ENCODE peak calls at places on chromosomes 12 and 14, in four cellular contexts. One of them, this sample, is unnamed. For H3K36me3, the result is how much of the 10 kb centered on the place peaks cover.

GRCh38 chr14:95432152-95433093 is 84.0 kb downstream of the SYNE3 start:
- DNase-seq in A673: peak
- DNase-seq in SJSA1: no peak
- DNase-seq in breast epithelium: no peak
- DNase-seq in this sample: no peak

GRCh38 chr12:100794441-100795192 is at the start of gene ANO4:
- DNase-seq in SJSA1: no peak
- DNase-seq in A673: peak
- DNase-seq in breast epithelium: no peak
- DNase-seq in this sample: no peak

GRCh38 chr12:23895792-23896218 is 53.7 kb downstream of the SOX5 start:
- DNase-seq in A673: no peak
- DNase-seq in SJSA1: no peak
- DNase-seq in breast epithelium: no peak
- DNase-seq in this sample: no peak

GRCh38 chr14:28098863-28099262 is 667.7 kb upstream of the FOXG1 start:
- DNase-seq in breast epithelium: no peak
- DNase-seq in A673: no peak
- DNase-seq in SJSA1: no peak
- DNase-seq in this sample: no peak

GRCh38 chr14:55577229-55577628 is 2.8 kb upstream of the KTN1 start:
- DNase-seq in breast epithelium: no peak
- DNase-seq in SJSA1: no peak
- DNase-seq in A673: no peak
- DNase-seq in this sample: no peak

GRCh38 chr12:6333566-6333965 is 8.3 kb downstream of the TNFRSF1A start:
- DNase-seq in A673: no peak
- DNase-seq in breast epithelium: no peak
- DNase-seq in SJSA1: peak
- DNase-seq in this sample: no peak

GRCh38 chr14:54919330-54919729 is 16.7 kb upstream of the GCH1 start:
- DNase-seq in breast epithelium: no peak
- DNase-seq in SJSA1: no peak
- DNase-seq in A673: no peak
- DNase-seq in this sample: no peak

GRCh38 chr12:20368653-20369163 is 371 bp downstream of the PDE3A start:
- DNase-seq in breast epithelium: no peak
- DNase-seq in SJSA1: no peak
- DNase-seq in A673: peak
- DNase-seq in this sample: no peak

GRCh38 chr12:66709444-66709773 is 30.5 kb upstream of the GRIP1 start:
- DNase-seq in SJSA1: no peak
- DNase-seq in breast epithelium: no peak
- DNase-seq in A673: no peak
- DNase-seq in this sample: no peak

GRCh38 chr12:58424735-58425379 is 483.5 kb downstream of the ATP23 start:
- DNase-seq in breast epithelium: no peak
- DNase-seq in SJSA1: no peak
- DNase-seq in A673: no peak
- DNase-seq in this sample: no peak

GRCh38 chr14:74648643-74649042 is 36.6 kb upstream of the LTBP2 start:
- DNase-seq in A673: peak
- DNase-seq in SJSA1: no peak
- DNase-seq in breast epithelium: no peak
- DNase-seq in this sample: no peak

GRCh38 chr12:109098671-109099070 is 1.3 kb downstream of the UNG start:
- DNase-seq in SJSA1: no peak
- DNase-seq in A673: no peak
- DNase-seq in breast epithelium: no peak
- DNase-seq in this sample: no peak

GRCh38 chr14:99930420-99931274 is 134.6 kb upstream of the EVL start:
- DNase-seq in breast epithelium: no peak
- DNase-seq in SJSA1: no peak
- DNase-seq in A673: no peak
- DNase-seq in this sample: no peak

GRCh38 chr12:11639463-11639862 is 10.0 kb upstream of the ETV6 start:
- DNase-seq in breast epithelium: no peak
- DNase-seq in SJSA1: no peak
- DNase-seq in A673: no peak
- DNase-seq in this sample: no peak

GRCh38 chr12:93122089-93122488 is 193.0 kb upstream of the EEA1 start:
- DNase-seq in breast epithelium: no peak
- DNase-seq in SJSA1: no peak
- DNase-seq in A673: no peak
- DNase-seq in this sample: no peak

GRCh38 chr14:59570122-59570521 is 6.5 kb downstream of the CCDC175 start:
- DNase-seq in breast epithelium: no peak
- DNase-seq in SJSA1: no peak
- DNase-seq in A673: peak
- DNase-seq in this sample: no peak

GRCh38 chr14:96104469-96105057 is 65.4 kb downstream of the C14orf132 start:
- DNase-seq in SJSA1: peak
- DNase-seq in breast epithelium: peak
- DNase-seq in A673: no peak
- DNase-seq in this sample: peak

GRCh38 chr12:54352022-54352531 is 12.2 kb downstream of the GPR84 start:
- DNase-seq in SJSA1: no peak
- DNase-seq in A673: peak
- DNase-seq in breast epithelium: no peak
- DNase-seq in this sample: no peak

GRCh38 chr12:10223208-10223607 is 10.5 kb downstream of the GABARAPL1 start:
- DNase-seq in SJSA1: no peak
- DNase-seq in breast epithelium: no peak
- DNase-seq in A673: no peak
- DNase-seq in this sample: no peak
- H3K36me3 ChIP-seq in SJSA1: half or more
- H3K36me3 ChIP-seq in breast epithelium: under half
- H3K36me3 ChIP-seq in A673: half or more
- H3K36me3 ChIP-seq in this sample: under half

GRCh38 chr14:22332671-22333407 is 256.2 kb downstream of the DAD1 start:
- DNase-seq in breast epithelium: no peak
- DNase-seq in A673: no peak
- DNase-seq in SJSA1: no peak
- DNase-seq in this sample: no peak
- H3K27ac ChIP-seq in breast epithelium: no peak
- H3K27ac ChIP-seq in A673: no peak
- H3K27ac ChIP-seq in SJSA1: no peak
- H3K27ac ChIP-seq in this sample: no peak

GRCh38 chr14:91409991-91410401 is 7.6 kb downstream of the CCDC88C start:
- DNase-seq in A673: no peak
- DNase-seq in SJSA1: no peak
- DNase-seq in breast epithelium: peak
- DNase-seq in this sample: no peak

GRCh38 chr14:91412939-91413338 is 4.7 kb downstream of the CCDC88C start:
- DNase-seq in A673: no peak
- DNase-seq in SJSA1: no peak
- DNase-seq in breast epithelium: peak
- DNase-seq in this sample: no peak

GRCh38 chr14:91414475-91415342 is 2.9 kb downstream of the CCDC88C start:
- DNase-seq in A673: no peak
- DNase-seq in breast epithelium: no peak
- DNase-seq in SJSA1: no peak
- DNase-seq in this sample: no peak

GRCh38 chr14:91413547-91414474 is 3.8 kb downstream of the CCDC88C start:
- DNase-seq in SJSA1: no peak
- DNase-seq in A673: no peak
- DNase-seq in breast epithelium: peak
- DNase-seq in this sample: no peak

GRCh38 chr14:91410781-91411536 is 6.7 kb downstream of the CCDC88C start:
- DNase-seq in breast epithelium: peak
- DNase-seq in SJSA1: no peak
- DNase-seq in A673: no peak
- DNase-seq in this sample: no peak
- H3K4me3 ChIP-seq in breast epithelium: no peak
- H3K4me3 ChIP-seq in SJSA1: no peak
- H3K4me3 ChIP-seq in A673: no peak
- H3K4me3 ChIP-seq in this sample: no peak

DNA sequence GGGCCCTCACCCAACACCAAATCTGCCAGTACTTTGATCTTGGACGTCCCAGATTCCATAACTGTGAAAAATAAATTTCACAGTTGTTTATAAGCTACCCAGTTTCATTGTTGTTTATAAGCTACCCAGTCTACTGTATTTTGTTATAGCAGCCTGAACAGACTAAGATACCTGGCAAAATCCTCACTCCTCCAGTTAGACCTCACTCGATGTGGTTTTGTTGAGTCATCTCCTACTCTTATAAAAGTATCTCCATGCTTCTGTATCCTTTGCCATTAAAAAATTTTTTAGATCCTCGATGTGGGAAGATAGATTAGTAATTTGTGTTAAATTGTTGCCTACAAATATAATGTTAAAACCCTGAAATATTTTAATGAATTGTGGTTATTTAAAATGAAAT is 16.0 kb downstream of the TXNDC16 start:
- DNase-seq in breast epithelium: no peak
- DNase-seq in SJSA1: no peak
- DNase-seq in A673: no peak
- DNase-seq in this sample: no peak
- H3K36me3 ChIP-seq in breast epithelium: under half
- H3K36me3 ChIP-seq in SJSA1: under half
- H3K36me3 ChIP-seq in A673: under half
- H3K36me3 ChIP-seq in this sample: under half

GRCh38 chr14:38972511-38972910 is 130.5 kb downstream of the SEC23A start:
- DNase-seq in breast epithelium: no peak
- DNase-seq in SJSA1: no peak
- DNase-seq in A673: no peak
- DNase-seq in this sample: no peak

GRCh38 chr14:38971258-38971921 is 131.6 kb downstream of the SEC23A start:
- DNase-seq in A673: no peak
- DNase-seq in breast epithelium: no peak
- DNase-seq in SJSA1: no peak
- DNase-seq in this sample: no peak

GRCh38 chr14:38973083-38973700 is 129.8 kb downstream of the SEC23A start:
- DNase-seq in SJSA1: no peak
- DNase-seq in A673: no peak
- DNase-seq in breast epithelium: no peak
- DNase-seq in this sample: no peak
- H3K27ac ChIP-seq in SJSA1: no peak
- H3K27ac ChIP-seq in A673: no peak
- H3K27ac ChIP-seq in breast epithelium: no peak
- H3K27ac ChIP-seq in this sample: no peak

GRCh38 chr14:61607570-61608244 is 87.6 kb upstream of the HIF1A start:
- DNase-seq in SJSA1: no peak
- DNase-seq in breast epithelium: no peak
- DNase-seq in A673: peak
- DNase-seq in this sample: no peak

GRCh38 chr14:61608245-61609142 is 86.8 kb upstream of the HIF1A start:
- DNase-seq in breast epithelium: no peak
- DNase-seq in SJSA1: no peak
- DNase-seq in A673: no peak
- DNase-seq in this sample: no peak

GRCh38 chr14:61609885-61610284 is 85.4 kb upstream of the HIF1A start:
- DNase-seq in breast epithelium: no peak
- DNase-seq in A673: no peak
- DNase-seq in SJSA1: no peak
- DNase-seq in this sample: no peak

GRCh38 chr14:61610900-61611299 is 84.4 kb upstream of the HIF1A start:
- DNase-seq in breast epithelium: no peak
- DNase-seq in A673: no peak
- DNase-seq in SJSA1: no peak
- DNase-seq in this sample: no peak

DNA sequence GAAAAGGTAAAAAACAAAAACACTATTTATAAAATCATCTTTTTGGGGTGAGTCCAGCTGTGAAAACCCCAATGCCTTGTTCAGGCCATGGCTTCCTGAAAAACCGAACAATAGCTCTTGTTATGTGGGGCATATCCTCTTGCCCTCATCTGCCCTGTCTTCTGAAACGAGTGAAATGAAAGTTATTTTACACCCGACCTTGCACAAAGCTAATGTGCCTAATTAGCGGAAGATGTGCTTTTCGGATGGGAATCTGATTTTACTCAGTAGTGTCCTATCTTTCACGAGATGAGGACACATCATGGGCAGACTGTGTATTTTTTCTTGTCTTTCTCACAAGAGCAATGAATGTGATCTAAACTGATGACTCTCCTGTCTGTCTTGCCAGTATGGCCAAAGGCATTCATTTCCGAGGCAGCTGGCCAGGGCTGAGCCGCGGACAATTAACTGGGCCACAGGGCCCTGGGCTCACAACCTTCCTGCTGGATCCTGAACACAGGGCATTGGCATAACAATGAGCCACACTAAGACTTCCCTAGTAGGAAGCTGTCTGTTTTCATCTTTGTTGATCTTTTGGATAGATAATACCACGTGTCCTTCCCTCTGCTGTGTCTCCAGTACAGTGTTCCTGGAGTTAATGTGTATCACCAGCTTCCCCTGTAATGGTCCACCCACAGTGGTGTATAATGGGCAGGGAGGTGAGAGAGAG is 86.0 kb upstream of the HIF1A start:
- DNase-seq in breast epithelium: peak
- DNase-seq in A673: no peak
- DNase-seq in SJSA1: peak
- DNase-seq in this sample: no peak
- H3K4me3 ChIP-seq in breast epithelium: no peak
- H3K4me3 ChIP-seq in A673: no peak
- H3K4me3 ChIP-seq in SJSA1: no peak
- H3K4me3 ChIP-seq in this sample: no peak

This sample was measured in thoracic aorta.